ENCODE peak calls at places on chromosome 9, in four cellular contexts. M is small intestine, N is suprapubic skin, Z is uterus. P is an unnamed sample. For H3K4me1, the result is how much of the 10 kb centered on the place peaks cover.

GRCh38 chr9:105515811-105516413 is 42.0 kb upstream of the FKTN start:
- DNase-seq in M (no peak), Z (no peak), N (no peak), P (no peak)

GRCh38 chr9:18386091-18386490 is 87.9 kb upstream of the ADAMTSL1 start:
- DNase-seq in Z (no peak), N (no peak), M (no peak), P (no peak)

GRCh38 chr9:35603506-35603985 is 1.5 kb upstream of the TESK1 start:
- DNase-seq in Z (peak), M (no peak), N (peak), P (peak)

GRCh38 chr9:77433675-77434445 is 214.3 kb downstream of the GNA14 start:
- DNase-seq in M (peak), N (no peak), Z (peak), P (no peak)

GRCh38 chr9:133828338-133828997 is 90.3 kb upstream of the SARDH start:
- DNase-seq in Z (no peak), M (no peak), N (no peak), P (no peak)

GRCh38 chr9:33473216-33473615 is 508 bp downstream of the NOL6 start:
- DNase-seq in Z (no peak), N (no peak), M (no peak), P (no peak)

GRCh38 chr9:115972802-115973201 is 180.8 kb upstream of the PAPPA start:
- DNase-seq in N (no peak), M (no peak), Z (no peak), P (no peak)

GRCh38 chr9:107870927-107871720 is 381.6 kb upstream of the KLF4 start:
- DNase-seq in M (peak), N (no peak), Z (no peak), P (no peak)

GRCh38 chr9:34653131-34653530 is 1.1 kb downstream of the IL11RA start:
- DNase-seq in Z (no peak), N (no peak), M (no peak), P (no peak)

GRCh38 chr9:3018691-3019230 is 174.9 kb upstream of the PUM3 start:
- DNase-seq in M (no peak), Z (no peak), N (no peak), P (no peak)

GRCh38 chr9:129139233-129139992 is 28.2 kb downstream of the PTPA start:
- DNase-seq in M (peak), N (peak), Z (peak), P (peak)
- H3K4me1 ChIP-seq in M (under half), N (half or more), Z (under half), P (half or more)

DNA sequence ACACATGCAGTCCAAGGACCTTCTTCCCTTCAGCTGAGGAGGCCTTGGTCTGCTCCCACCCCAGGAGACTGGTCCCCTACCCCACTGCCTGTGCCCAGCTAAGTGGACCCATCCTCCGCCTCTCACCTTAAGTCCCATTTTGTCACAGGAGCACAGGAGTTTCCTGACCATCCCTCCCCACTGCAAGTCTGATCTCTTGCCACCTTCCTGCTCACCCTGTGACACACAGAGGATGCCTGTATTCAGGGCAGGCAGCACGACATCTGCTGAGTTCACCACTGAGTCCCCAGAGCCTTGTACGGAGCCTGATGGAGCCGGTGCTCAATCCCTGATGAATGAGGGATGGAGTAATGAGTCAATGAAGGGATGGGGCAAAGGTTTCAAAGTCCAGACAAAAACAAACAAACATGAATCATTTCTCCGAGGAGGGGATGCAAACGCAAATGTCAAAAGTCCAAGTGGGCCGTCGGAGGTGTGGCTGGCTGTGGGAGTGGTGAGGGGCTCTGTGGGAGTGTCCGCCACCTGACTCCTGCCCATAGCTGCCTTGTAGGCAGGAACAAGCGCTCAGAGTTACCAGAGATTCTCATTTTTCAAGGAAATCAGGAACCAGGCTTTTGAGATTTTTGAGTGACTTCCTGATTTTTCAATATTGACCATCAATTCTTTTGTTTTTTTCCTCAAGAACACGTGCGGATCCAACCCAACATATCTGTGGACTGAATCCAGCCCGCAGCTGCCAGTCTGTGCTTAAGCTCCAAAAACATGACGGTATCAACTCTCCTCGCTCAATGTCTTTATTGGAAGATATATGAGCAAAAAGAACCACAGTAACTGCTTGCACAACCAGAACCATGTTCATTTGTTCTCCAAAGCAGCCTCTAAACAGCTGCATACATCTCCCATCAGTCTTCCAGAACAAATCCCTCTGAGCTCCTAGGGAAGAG is 4.4 kb downstream of the RAPGEF1 start:
- DNase-seq in M (peak), N (no peak), Z (no peak), P (no peak)
- H3K4me1 ChIP-seq in M (under half), N (half or more), Z (under half), P (half or more)

GRCh38 chr9:37338218-37338617 is 84.3 kb upstream of the GRHPR start:
- DNase-seq in N (no peak), M (no peak), Z (no peak), P (no peak)

GRCh38 chr9:37335238-37335637 is 87.3 kb upstream of the GRHPR start:
- DNase-seq in M (no peak), Z (no peak), N (no peak), P (no peak)

GRCh38 chr9:37336150-37336549 is 86.3 kb upstream of the GRHPR start:
- DNase-seq in N (no peak), Z (no peak), M (no peak), P (no peak)

GRCh38 chr9:37339945-37340344 is 82.6 kb upstream of the GRHPR start:
- DNase-seq in Z (no peak), M (peak), N (no peak), P (no peak)

DNA sequence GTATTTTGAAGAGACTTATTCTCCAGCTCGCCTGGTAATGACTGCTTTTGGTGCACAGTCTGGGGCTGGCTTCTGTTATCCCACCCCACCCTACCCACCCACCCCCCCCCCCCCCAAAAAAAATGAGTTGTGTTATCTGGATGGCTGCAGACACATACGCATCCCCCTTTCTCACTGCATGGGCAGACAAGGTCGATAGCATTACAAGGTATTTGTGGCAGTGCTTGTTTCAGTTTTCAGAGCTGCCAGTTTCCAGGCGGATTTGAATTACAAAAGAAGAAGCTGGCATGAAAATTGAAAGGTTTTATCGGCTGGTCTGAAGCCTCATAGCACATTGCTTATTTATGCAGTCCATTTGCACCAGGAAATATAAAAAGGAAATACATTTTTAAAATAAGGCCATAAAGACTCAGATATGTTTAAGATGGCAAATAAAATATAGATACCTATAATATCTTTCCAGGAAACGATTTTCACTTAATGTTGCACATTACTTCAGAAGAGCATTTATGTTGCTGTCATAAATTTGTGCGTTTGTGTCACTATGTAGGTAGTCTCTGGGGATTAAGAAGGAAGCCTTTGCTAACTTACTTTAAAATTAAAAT is 85.1 kb upstream of the GRHPR start:
- DNase-seq in M (peak), N (no peak), Z (no peak), P (no peak)
- H3K4me1 ChIP-seq in M (under half), N (under half), Z (under half), P (under half)

GRCh38 chr9:129323999-129324553 is 146.0 kb upstream of the IER5L start:
- DNase-seq in Z (no peak), M (no peak), N (no peak), P (no peak)
- H3K4me1 ChIP-seq in Z (under half), M (under half), N (half or more), P (half or more)

GRCh38 chr9:28082671-28083070 is 509.4 kb upstream of the C9orf72 start:
- DNase-seq in Z (no peak), M (no peak), N (no peak), P (no peak)

GRCh38 chr9:28086881-28087280 is 513.6 kb upstream of the C9orf72 start:
- DNase-seq in N (no peak), M (no peak), Z (no peak), P (no peak)
- H3K4me1 ChIP-seq in N (under half), M (under half), Z (under half), P (under half)

GRCh38 chr9:114481789-114482188 is 23.5 kb downstream of the WHRN start:
- DNase-seq in N (no peak), M (no peak), Z (no peak), P (no peak)
- H3K4me1 ChIP-seq in N (under half), M (under half), Z (under half), P (under half)

GRCh38 chr9:96139592-96140251 is 162.3 kb downstream of the HSD17B3 start:
- DNase-seq in M (no peak), N (peak), Z (peak), P (peak)

GRCh38 chr9:96138616-96139015 is 163.4 kb downstream of the HSD17B3 start:
- DNase-seq in Z (no peak), M (no peak), N (no peak), P (no peak)

GRCh38 chr9:96140401-96141180 is 161.4 kb downstream of the HSD17B3 start:
- DNase-seq in N (no peak), M (no peak), Z (no peak), P (no peak)

GRCh38 chr9:96137666-96138429 is 164.1 kb downstream of the HSD17B3 start:
- DNase-seq in Z (no peak), M (no peak), N (no peak), P (no peak)

GRCh38 chr9:96141666-96142065 is 160.3 kb downstream of the HSD17B3 start:
- DNase-seq in Z (no peak), N (no peak), M (no peak), P (no peak)
- H3K4me1 ChIP-seq in Z (under half), N (under half), M (under half), P (under half)

GRCh38 chr9:15278839-15279238 is 28.2 kb downstream of the TTC39B start:
- DNase-seq in Z (no peak), M (no peak), N (no peak), P (no peak)

GRCh38 chr9:15277400-15278137 is 29.4 kb downstream of the TTC39B start:
- DNase-seq in N (no peak), M (peak), Z (no peak), P (no peak)

GRCh38 chr9:15278290-15278689 is 28.7 kb downstream of the TTC39B start:
- DNase-seq in M (peak), N (no peak), Z (no peak), P (no peak)

GRCh38 chr9:15274425-15274824 is 32.6 kb downstream of the TTC39B start:
- DNase-seq in Z (no peak), N (no peak), M (no peak), P (no peak)

GRCh38 chr9:15276328-15276969 is 30.6 kb downstream of the TTC39B start:
- DNase-seq in M (peak), N (no peak), Z (no peak), P (no peak)
- H3K4me1 ChIP-seq in M (under half), N (under half), Z (under half), P (under half)

GRCh38 chr9:128551652-128552152 is 685 bp upstream of the SPTAN1 start:
- DNase-seq in N (no peak), Z (no peak), M (no peak), P (no peak)
- H3K4me1 ChIP-seq in N (half or more), Z (under half), M (under half), P (half or more)

DNA sequence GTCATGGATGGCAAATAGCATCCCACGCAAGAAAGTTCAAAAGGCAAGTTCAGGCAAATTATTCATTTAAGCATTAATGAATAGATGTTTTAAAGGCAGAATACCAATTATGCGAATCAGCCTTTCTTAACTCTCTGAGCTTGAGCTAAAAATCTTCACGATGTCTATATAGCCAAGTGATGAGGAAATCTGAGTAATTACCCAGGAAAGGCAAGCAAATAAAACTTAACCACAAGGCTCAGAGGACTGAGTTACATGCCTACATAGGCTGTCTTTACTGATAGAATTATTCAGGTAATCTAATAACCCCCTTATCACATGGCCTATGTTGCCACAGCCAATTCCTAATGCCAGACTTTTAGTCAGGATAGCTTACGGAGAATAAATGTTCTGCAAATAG is 120.8 kb upstream of the MTAP start:
- DNase-seq in M (peak), Z (no peak), N (no peak), P (no peak)
- H3K4me1 ChIP-seq in M (under half), Z (under half), N (under half), P (under half)

P was measured in esophagus muscularis mucosa.